ENCODE peak calls at places on chromosomes 4 and X, in four cellular contexts. O is endothelial cell of umbilical vein, A is A549, C is GM12878. K is an unnamed sample.

GRCh38 chr4:52198356-52198755 is 147.3 kb downstream of the SPATA18 start:
- DNase-seq in O (no peak), A (no peak), C (no peak), K (no peak)

GRCh38 chrX:2710496-2710895 is 19.4 kb downstream of the CD99 start:
- DNase-seq in O (no peak), A (peak), C (no peak), K (no peak)

GRCh38 chrX:2592279-2592678 is 91.5 kb upstream of the DHRSX start:
- DNase-seq in O (no peak), A (no peak), C (no peak), K (no peak)

GRCh38 chrX:116318672-116319071 is 117.7 kb upstream of the SLC6A14 start:
- DNase-seq in O (no peak), A (no peak), C (no peak), K (no peak)

GRCh38 chr4:73223258-73223651 is 35.3 kb downstream of the ANKRD17 start:
- DNase-seq in O (no peak), A (no peak), C (no peak), K (no peak)

GRCh38 chr4:15066140-15066539 is 63.9 kb downstream of the CPEB2 start:
- DNase-seq in O (no peak), A (no peak), C (no peak), K (no peak)

GRCh38 chr4:24274401-24275035 is 309.8 kb downstream of the DHX15 start:
- DNase-seq in O (no peak), A (no peak), C (no peak), K (no peak)

GRCh38 chr4:139593091-139593564 is 37.1 kb upstream of the SETD7 start:
- DNase-seq in O (peak), A (peak), C (no peak), K (no peak)

GRCh38 chr4:141540643-141541042 is 95.7 kb upstream of the IL15 start:
- DNase-seq in O (peak), A (no peak), C (no peak), K (no peak)

GRCh38 chr4:187127456-187127855 is 403.8 kb upstream of the FAT1 start:
- DNase-seq in O (no peak), A (no peak), C (no peak), K (no peak)

GRCh38 chr4:2811830-2812599 is 19.1 kb downstream of the SH3BP2 start:
- DNase-seq in O (peak), A (no peak), C (peak), K (peak)

GRCh38 chr4:67891645-67892044 is 7.8 kb upstream of the TMPRSS11D start:
- DNase-seq in O (no peak), A (no peak), C (no peak), K (no peak)

GRCh38 chrX:153909024-153909979 is 4.8 kb downstream of the AVPR2 start:
- DNase-seq in O (no peak), A (no peak), C (no peak), K (peak)

GRCh38 chr4:3291969-3292570 is 751 bp upstream of the RGS12 start:
- DNase-seq in O (no peak), A (peak), C (no peak), K (peak)

GRCh38 chrX:46589977-46590723 is 16.6 kb downstream of the CHST7 start:
- DNase-seq in O (peak), A (no peak), C (no peak), K (no peak)

GRCh38 chr4:124132161-124132560 is 580.4 kb downstream of the ANKRD50 start:
- DNase-seq in O (no peak), A (no peak), C (no peak), K (no peak)

GRCh38 chrX:102155806-102156179 is at the start of gene BEX5:
- DNase-seq in O (peak), A (no peak), C (no peak), K (no peak)

GRCh38 chr4:30719363-30720020 is 677 bp upstream of the PCDH7 start:
- DNase-seq in O (peak), A (peak), C (no peak), K (peak)

GRCh38 chr4:150327262-150327780 is 249.1 kb downstream of the DCLK2 start:
- DNase-seq in O (no peak), A (no peak), C (no peak), K (no peak)

GRCh38 chr4:177692907-177693306 is 250.7 kb upstream of the AGA start:
- DNase-seq in O (no peak), A (no peak), C (no peak), K (no peak)

GRCh38 chr4:1029957-1030520 is 18.6 kb downstream of the FGFRL1 start:
- DNase-seq in O (no peak), A (no peak), C (no peak), K (peak)

GRCh38 chr4:169963998-169964397 is 62.2 kb downstream of the MFAP3L start:
- DNase-seq in O (no peak), A (no peak), C (no peak), K (no peak)

GRCh38 chr4:10182446-10183424 is 66.1 kb upstream of the WDR1 start:
- DNase-seq in O (no peak), A (no peak), C (no peak), K (no peak)

GRCh38 chr4:2007804-2008670 is 737 bp downstream of the NELFA start:
- DNase-seq in O (peak), A (no peak), C (no peak), K (no peak)

GRCh38 chr4:41594439-41594838 is 56.5 kb downstream of the LIMCH1 start:
- DNase-seq in O (no peak), A (no peak), C (no peak), K (no peak)

GRCh38 chr4:83605744-83606172 is 69.8 kb downstream of the GPAT3 start:
- DNase-seq in O (no peak), A (no peak), C (no peak), K (no peak)

GRCh38 chr4:20662851-20663250 is 37.4 kb upstream of the PACRGL start:
- DNase-seq in O (peak), A (no peak), C (no peak), K (no peak)

GRCh38 chrX:155767101-155767878 is 113.9 kb upstream of the VAMP7 start:
- DNase-seq in O (peak), A (peak), C (peak), K (peak)

GRCh38 chr4:176137626-176138025 is 57.8 kb downstream of the SPATA4 start:
- DNase-seq in O (no peak), A (no peak), C (no peak), K (no peak)

GRCh38 chr4:48985976-48986653 is at the start of gene CWH43:
- DNase-seq in O (no peak), A (no peak), C (no peak), K (no peak)

GRCh38 chr4:87354168-87355102 is 31.8 kb upstream of the HSD17B13 start:
- DNase-seq in O (no peak), A (no peak), C (no peak), K (no peak)

GRCh38 chr4:152851226-152851625 is 71.5 kb downstream of the ARFIP1 start:
- DNase-seq in O (no peak), A (no peak), C (no peak), K (no peak)

GRCh38 chrX:13669246-13669689 is 16.3 kb downstream of the TCEANC start:
- DNase-seq in O (peak), A (peak), C (peak), K (peak)

GRCh38 chr4:1882850-1883271 is 11.7 kb downstream of the NSD2 start:
- DNase-seq in O (no peak), A (no peak), C (no peak), K (no peak)

GRCh38 chr4:149716728-149717127 is 98.9 kb downstream of the IQCM start:
- DNase-seq in O (no peak), A (no peak), C (no peak), K (no peak)

DNA sequence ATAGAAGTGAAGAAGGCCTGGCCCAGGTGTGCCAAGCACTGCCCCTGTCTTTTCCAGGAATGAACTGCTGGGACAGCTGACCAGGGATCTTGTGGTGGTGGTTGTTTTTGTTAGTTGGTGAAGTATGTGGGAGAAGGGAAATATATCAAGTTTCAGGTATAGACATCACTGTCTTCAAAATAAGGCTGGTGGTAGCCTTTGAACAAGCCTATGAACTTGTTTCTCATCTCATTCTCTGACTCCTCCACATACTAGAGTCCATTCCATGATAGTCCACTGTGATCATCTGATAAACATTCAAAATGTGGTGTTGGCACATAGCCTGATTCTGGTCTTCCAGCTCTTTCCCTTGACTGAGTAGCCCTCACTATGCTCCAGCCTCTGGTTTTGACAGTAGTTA is 303.7 kb downstream of the CAMK2D start:
- DNase-seq in O (no peak), A (no peak), C (no peak), K (no peak)
- TF ChIP-seq POLR2A in O (no peak), A (no peak), C (no peak), K (no peak)

DNA sequence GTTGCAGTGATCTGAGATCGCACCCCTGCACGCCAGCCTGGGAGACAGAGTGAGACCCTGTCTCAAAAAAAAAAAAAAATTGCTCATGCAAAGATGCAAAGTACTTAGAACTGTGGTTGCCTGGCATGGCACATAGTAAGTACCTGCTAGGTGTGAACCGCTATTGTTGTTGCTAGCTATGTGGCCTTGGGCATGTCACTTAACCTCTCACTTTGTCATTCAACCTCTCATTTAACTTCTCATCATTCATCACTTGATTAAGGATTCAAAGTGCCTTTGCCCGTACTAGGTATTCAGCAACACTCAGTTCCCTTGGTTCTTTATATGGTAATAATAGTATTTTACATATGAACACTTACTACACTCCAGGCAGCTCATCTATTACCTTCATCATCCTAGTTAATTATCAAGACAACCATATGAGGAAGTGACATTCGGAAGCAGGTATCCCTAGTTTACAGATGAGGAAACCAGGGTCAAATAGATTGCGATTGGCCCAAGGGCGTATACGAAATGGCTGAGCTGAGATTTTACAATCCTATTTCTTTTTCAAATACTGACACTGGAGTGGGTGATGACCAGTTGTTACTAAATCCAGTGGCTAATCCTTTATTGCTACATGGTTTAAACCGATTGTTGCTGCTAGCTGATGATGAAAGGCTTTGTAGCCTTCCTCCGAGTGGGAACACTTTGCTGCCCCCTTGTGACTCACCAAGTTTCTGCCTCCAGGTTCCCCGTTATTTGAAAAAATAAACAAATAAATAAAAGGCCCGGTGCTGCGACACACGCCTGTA is 28.8 kb upstream of the SOWAHD start:
- DNase-seq in O (peak), A (peak), C (peak), K (peak)
- TF ChIP-seq MYC in O (no peak), A (no peak), C (no peak), K (no peak)

DNA sequence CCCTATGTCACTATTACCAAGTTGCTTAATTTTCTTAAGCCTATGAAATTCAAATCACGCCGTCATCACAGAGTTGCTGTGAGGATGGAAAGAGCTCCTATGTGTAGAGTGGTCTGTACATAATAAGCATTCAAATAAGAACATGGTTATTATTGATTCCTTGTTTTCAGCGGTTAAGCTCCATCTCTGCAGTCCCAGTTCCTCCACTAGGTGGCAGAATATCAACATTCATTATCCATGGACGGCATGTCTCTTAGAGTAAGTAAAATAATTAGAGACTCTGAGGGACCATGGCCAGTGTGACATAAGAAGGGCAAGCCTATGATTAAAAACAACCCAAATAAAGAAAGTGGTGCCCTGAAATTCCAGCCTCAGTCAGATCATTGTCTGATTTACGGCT is 132.5 kb upstream of the NHS start:
- DNase-seq in O (peak), A (no peak), C (no peak), K (peak)
- TF ChIP-seq CTCF in O (peak), A (peak), C (peak), K (peak)

DNA sequence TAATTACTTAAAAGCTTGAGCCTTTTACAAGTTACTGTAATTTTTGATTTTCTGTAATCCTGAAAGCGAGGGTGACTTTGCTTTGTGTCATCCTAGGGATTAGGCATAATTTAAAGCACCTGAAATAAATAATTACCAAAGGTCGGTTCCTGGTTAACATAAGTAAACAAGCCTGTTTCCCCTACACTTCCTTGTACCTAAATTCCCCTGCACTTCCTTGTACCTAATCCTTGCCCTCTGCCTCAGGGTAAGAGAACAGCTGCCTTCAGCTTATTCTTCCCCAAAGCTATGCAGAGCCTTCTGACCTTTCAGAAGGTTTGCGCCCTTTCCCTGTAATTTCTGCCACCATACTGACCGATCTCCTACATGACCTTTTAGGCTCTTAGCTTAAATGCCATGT is 166.1 kb upstream of the PDE5A start:
- DNase-seq in O (no peak), A (no peak), C (no peak), K (no peak)
- TF ChIP-seq POLR2A in O (no peak), A (no peak), C (no peak), K (no peak)